ENCODE peak calls at places on chromosomes 3 and 15, in nine cellular contexts. E, U, V, Q, M, J, Y, G and R are unnamed samples.

GRCh38 chr3:46380471-46381215 is 9.9 kb downstream of the CCR5 start:
- DNase-seq in Q (no peak), V (no peak), M (no peak), U (no peak), Y (peak; percentile 57), E (no peak), G (no peak), J (no peak), R (no peak)

GRCh38 chr3:97992547-97993173 is 20.4 kb upstream of the RIOX2 start:
- DNase-seq in J (no peak), Q (no peak), Y (no peak), M (no peak), V (no peak), U (no peak), E (no peak), G (no peak), R (no peak)

GRCh38 chr3:71702131-71703024 is 22.8 kb downstream of the EIF4E3 start:
- DNase-seq in Q (no peak), M (peak; percentile 52), G (no peak), Y (no peak), U (no peak), V (no peak), E (no peak), J (no peak), R (no peak)

GRCh38 chr3:48022178-48022577 is 6.0 kb upstream of the MAP4 start:
- DNase-seq in E (no peak), V (no peak), Q (no peak), Y (no peak), J (no peak), G (no peak), M (no peak), U (no peak), R (no peak)

GRCh38 chr3:150062492-150062891 is 91.8 kb upstream of the PFN2 start:
- DNase-seq in Y (peak; percentile 44), G (no peak), M (no peak), J (no peak), U (no peak), Q (no peak), E (no peak), V (no peak), R (no peak)

GRCh38 chr3:14698601-14699244 is 23.8 kb downstream of the C3orf20 start:
- DNase-seq in V (no peak), G (no peak), J (no peak), Q (no peak), U (no peak), E (no peak), Y (no peak), M (no peak), R (no peak)

GRCh38 chr3:15458212-15458780 is 30.9 kb downstream of the EAF1 start:
- DNase-seq in V (no peak), J (no peak), Y (no peak), U (no peak), G (no peak), E (no peak), M (no peak), Q (no peak), R (no peak)

GRCh38 chr3:15346516-15346915 is 14.1 kb upstream of the SH3BP5 start:
- DNase-seq in Y (no peak), M (no peak), V (no peak), G (no peak), E (no peak), Q (no peak), U (no peak), J (no peak), R (no peak)

GRCh38 chr15:77714555-77714954 is 81.8 kb upstream of the LINGO1 start:
- DNase-seq in E (no peak), Q (no peak), U (no peak), V (no peak), J (no peak), Y (no peak), G (no peak), M (no peak), R (no peak)

GRCh38 chr3:120864541-120864940 is 43.5 kb upstream of the STXBP5L start:
- DNase-seq in Y (no peak), E (no peak), M (no peak), J (no peak), Q (no peak), U (no peak), V (no peak), G (no peak), R (no peak)

GRCh38 chr3:52091566-52092290 is 35.4 kb upstream of the DUSP7 start:
- DNase-seq in U (no peak), E (no peak), V (no peak), M (no peak), J (no peak), G (no peak), Q (no peak), Y (no peak), R (no peak)

GRCh38 chr15:77619883-77620282 is 12.8 kb downstream of the LINGO1 start:
- DNase-seq in U (no peak), Q (no peak), Y (no peak), M (no peak), E (no peak), J (no peak), G (no peak), V (no peak), R (no peak)

GRCh38 chr3:51637144-51637940 is 33.7 kb upstream of the TEX264 start:
- DNase-seq in M (peak; percentile 79), J (no peak), E (no peak), U (no peak), Y (no peak), G (no peak), Q (no peak), V (no peak), R (no peak)

GRCh38 chr3:17730318-17730967 is 12.0 kb downstream of the TBC1D5 start:
- DNase-seq in M (peak; percentile 84), J (no peak), V (no peak), Q (no peak), U (no peak), E (no peak), Y (peak; percentile 25), G (no peak), R (no peak)

DNA sequence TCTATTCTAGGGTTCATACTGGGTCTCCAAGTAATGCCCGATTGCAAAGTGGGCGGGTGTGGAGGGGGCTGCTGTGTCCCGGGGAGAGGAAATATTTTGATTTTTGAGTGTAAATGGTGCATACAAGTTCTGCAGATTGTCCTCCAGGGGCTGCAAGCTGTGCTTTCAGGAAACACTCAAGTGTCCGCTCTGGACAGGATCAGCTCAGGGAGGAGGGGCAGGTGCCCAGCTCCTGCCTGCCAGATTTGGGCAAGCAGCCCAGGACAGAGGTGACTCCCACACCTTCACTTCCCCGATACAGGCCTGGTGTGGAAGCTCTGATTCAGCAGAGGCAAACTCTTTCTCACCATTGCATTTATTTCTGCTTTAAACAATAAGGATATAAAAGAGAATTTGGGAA is 142.7 kb downstream of the ALDH1A2 start:
- DNase-seq in V (peak; percentile 80), J (no peak), U (no peak), E (peak; percentile 5), M (peak; percentile 68), Y (no peak), Q (no peak), G (no peak), R (peak; percentile 90)
- H3K4me1 ChIP-seq in V (peaks cover 25% of the 10 kb centered on the region), J (no peaks in the 10 kb centered on the region), U (peaks cover 8% of the 10 kb centered on the region), E (peaks cover 13% of the 10 kb centered on the region), M (peaks cover 17% of the 10 kb centered on the region), Y (no peaks in the 10 kb centered on the region), Q (no peaks in the 10 kb centered on the region), G (no peaks in the 10 kb centered on the region), R (peaks cover 22% of the 10 kb centered on the region)

DNA sequence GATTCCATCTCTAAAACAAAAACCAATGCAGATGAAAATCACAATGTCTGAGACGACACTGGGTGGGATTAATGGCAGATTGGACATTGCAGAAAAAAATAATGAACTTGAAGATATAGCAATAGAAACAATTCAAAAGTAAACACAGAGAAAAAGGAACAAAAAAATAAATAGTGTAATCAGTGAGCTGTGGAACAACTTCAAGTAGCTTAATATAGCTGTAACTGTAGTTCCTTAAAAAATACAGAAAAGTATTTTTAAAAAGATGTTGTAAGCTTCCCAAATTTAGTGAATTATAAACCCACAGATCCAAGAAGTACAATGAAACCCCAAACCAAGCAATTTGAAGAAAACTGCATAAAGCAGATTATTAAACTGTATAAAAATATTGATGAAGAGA is 176.3 kb downstream of the NFKBIZ start:
- DNase-seq in V (no peak), Q (no peak), E (no peak), U (no peak), M (no peak), J (no peak), Y (no peak), G (no peak), R (no peak)
- H3K4me1 ChIP-seq in V (no peaks in the 10 kb centered on the region), Q (no peaks in the 10 kb centered on the region), E (no peaks in the 10 kb centered on the region), U (no peaks in the 10 kb centered on the region), M (no peaks in the 10 kb centered on the region), J (no peaks in the 10 kb centered on the region), Y (no peaks in the 10 kb centered on the region), G (no peaks in the 10 kb centered on the region), R (no peaks in the 10 kb centered on the region)

DNA sequence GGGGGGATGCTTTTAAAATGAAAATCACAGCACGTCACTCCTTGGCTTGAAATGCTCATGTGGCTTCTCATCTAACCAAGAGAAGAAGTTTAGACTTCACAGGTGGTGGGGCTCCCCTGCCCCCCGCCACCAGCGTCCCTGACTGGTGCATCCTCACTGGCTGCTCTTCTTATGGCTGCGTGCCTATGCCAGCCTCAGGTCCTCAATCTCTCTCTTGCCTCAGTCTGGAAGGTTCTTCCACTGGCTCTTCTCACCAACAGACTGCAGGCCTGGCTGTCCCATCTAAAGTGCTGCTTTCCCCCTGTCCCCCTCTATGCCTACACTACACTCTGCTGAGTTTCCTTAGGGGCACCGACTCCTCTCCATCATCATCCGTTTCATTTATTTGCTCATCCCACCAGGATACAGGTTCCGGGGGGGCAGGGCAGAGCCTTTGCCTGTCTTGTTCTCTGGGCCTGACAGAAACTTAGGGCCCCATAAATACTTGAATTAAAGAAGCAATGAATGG is 20.6 kb downstream of the ABTB1 start:
- DNase-seq in J (no peak), V (no peak), M (no peak), G (no peak), Y (no peak), Q (no peak), U (no peak), E (no peak), R (no peak)
- H3K4me1 ChIP-seq in J (peaks cover 39% of the 10 kb centered on the region), V (no peaks in the 10 kb centered on the region), M (peaks cover 36% of the 10 kb centered on the region), G (peaks cover 3% of the 10 kb centered on the region), Y (peaks cover 58% of the 10 kb centered on the region), Q (no peaks in the 10 kb centered on the region), U (peaks cover 35% of the 10 kb centered on the region), E (peaks cover 75% of the 10 kb centered on the region), R (peaks cover 21% of the 10 kb centered on the region)

GRCh38 chr15:63519041-63519440 is 14.6 kb downstream of the USP3 start:
- DNase-seq in Q (no peak), J (no peak), V (no peak), E (no peak), G (no peak), U (no peak), Y (no peak), M (no peak), R (no peak)

GRCh38 chr15:63519548-63520178 is 15.3 kb downstream of the USP3 start:
- DNase-seq in Q (no peak), E (no peak), M (no peak), J (no peak), V (no peak), U (no peak), Y (no peak), G (no peak), R (no peak)

GRCh38 chr15:63517614-63518013 is 13.2 kb downstream of the USP3 start:
- DNase-seq in V (no peak), G (no peak), Y (no peak), E (no peak), Q (no peak), J (no peak), M (peak; percentile 30), U (no peak), R (no peak)

GRCh38 chr15:63514533-63514943 is 10.1 kb downstream of the USP3 start:
- DNase-seq in U (no peak), V (no peak), Q (no peak), E (peak; percentile 86), J (no peak), Y (no peak), M (peak; percentile 81), G (no peak), R (no peak)

GRCh38 chr15:63517202-63517601 is 12.8 kb downstream of the USP3 start:
- DNase-seq in Q (no peak), Y (no peak), U (no peak), M (no peak), J (no peak), E (no peak), V (no peak), G (no peak), R (no peak)
- H3K4me1 ChIP-seq in Q (no peaks in the 10 kb centered on the region), Y (peaks cover 29% of the 10 kb centered on the region), U (peaks cover 42% of the 10 kb centered on the region), M (peaks cover 44% of the 10 kb centered on the region), J (no peaks in the 10 kb centered on the region), E (peaks cover 93% of the 10 kb centered on the region), V (peaks cover 22% of the 10 kb centered on the region), G (peaks cover 3% of the 10 kb centered on the region), R (peaks cover 72% of the 10 kb centered on the region)